ENCODE peak calls at places on chromosomes 2 and 18, in six cellular contexts. One of them, this sample, is unnamed.

GRCh38 chr2:68163641-68164040 is 6.0 kb downstream of the PNO1 start:
- DNase-seq in ovary: no peak
- DNase-seq in GM13977: no peak
- DNase-seq in HFFc6: no peak
- DNase-seq in choroid plexus epithelial cell: no peak
- DNase-seq in sigmoid colon: no peak
- DNase-seq in this sample: no peak

GRCh38 chr2:97868986-97869721 is 126.6 kb downstream of the TMEM131 start:
- DNase-seq in sigmoid colon: no peak
- DNase-seq in GM13977: no peak
- DNase-seq in ovary: no peak
- DNase-seq in choroid plexus epithelial cell: peak
- DNase-seq in HFFc6: peak
- DNase-seq in this sample: peak

GRCh38 chr2:239158641-239159475 is 242.0 kb downstream of the HDAC4 start:
- DNase-seq in choroid plexus epithelial cell: no peak
- DNase-seq in sigmoid colon: peak
- DNase-seq in HFFc6: no peak
- DNase-seq in ovary: peak
- DNase-seq in GM13977: no peak
- DNase-seq in this sample: no peak

GRCh38 chr18:12403601-12404506 is 3.9 kb upstream of the PRELID3A start:
- DNase-seq in sigmoid colon: no peak
- DNase-seq in choroid plexus epithelial cell: peak
- DNase-seq in ovary: no peak
- DNase-seq in GM13977: peak
- DNase-seq in HFFc6: peak
- DNase-seq in this sample: peak

GRCh38 chr2:19299032-19299431 is 59.4 kb downstream of the OSR1 start:
- DNase-seq in sigmoid colon: no peak
- DNase-seq in ovary: no peak
- DNase-seq in GM13977: no peak
- DNase-seq in choroid plexus epithelial cell: peak
- DNase-seq in HFFc6: no peak
- DNase-seq in this sample: no peak

GRCh38 chr2:27096748-27097297 is 10.3 kb downstream of the KHK start:
- DNase-seq in ovary: no peak
- DNase-seq in HFFc6: no peak
- DNase-seq in choroid plexus epithelial cell: no peak
- DNase-seq in sigmoid colon: no peak
- DNase-seq in GM13977: no peak
- DNase-seq in this sample: no peak

GRCh38 chr2:215397632-215398341 is 38.1 kb downstream of the FN1 start:
- DNase-seq in choroid plexus epithelial cell: peak
- DNase-seq in ovary: no peak
- DNase-seq in GM13977: no peak
- DNase-seq in HFFc6: no peak
- DNase-seq in sigmoid colon: no peak
- DNase-seq in this sample: no peak

GRCh38 chr2:196537311-196537710 is 102.2 kb upstream of the CCDC150 start:
- DNase-seq in ovary: no peak
- DNase-seq in HFFc6: no peak
- DNase-seq in choroid plexus epithelial cell: no peak
- DNase-seq in GM13977: no peak
- DNase-seq in sigmoid colon: no peak
- DNase-seq in this sample: no peak

GRCh38 chr2:89833116-89833779 is 1141.8 kb downstream of the RPIA start:
- DNase-seq in sigmoid colon: no peak
- DNase-seq in ovary: no peak
- DNase-seq in HFFc6: peak
- DNase-seq in GM13977: no peak
- DNase-seq in choroid plexus epithelial cell: no peak
- DNase-seq in this sample: peak

GRCh38 chr2:135850811-135851668 is 14.1 kb upstream of the LCT start:
- DNase-seq in choroid plexus epithelial cell: no peak
- DNase-seq in GM13977: no peak
- DNase-seq in sigmoid colon: no peak
- DNase-seq in ovary: no peak
- DNase-seq in HFFc6: no peak
- DNase-seq in this sample: no peak

GRCh38 chr18:36158261-36158867 is 28.7 kb downstream of the ELP2 start:
- DNase-seq in choroid plexus epithelial cell: peak
- DNase-seq in ovary: no peak
- DNase-seq in GM13977: no peak
- DNase-seq in sigmoid colon: no peak
- DNase-seq in HFFc6: peak
- DNase-seq in this sample: peak

GRCh38 chr18:55511277-55511676 is 76.7 kb downstream of the TCF4 start:
- DNase-seq in choroid plexus epithelial cell: no peak
- DNase-seq in ovary: no peak
- DNase-seq in HFFc6: no peak
- DNase-seq in GM13977: no peak
- DNase-seq in sigmoid colon: no peak
- DNase-seq in this sample: no peak

GRCh38 chr18:62925031-62925688 is 209.8 kb downstream of the PHLPP1 start:
- DNase-seq in HFFc6: peak
- DNase-seq in ovary: no peak
- DNase-seq in GM13977: no peak
- DNase-seq in sigmoid colon: no peak
- DNase-seq in choroid plexus epithelial cell: no peak
- DNase-seq in this sample: no peak

GRCh38 chr2:205633994-205634393 is 48.3 kb upstream of the NRP2 start:
- DNase-seq in ovary: no peak
- DNase-seq in choroid plexus epithelial cell: peak
- DNase-seq in HFFc6: no peak
- DNase-seq in GM13977: no peak
- DNase-seq in sigmoid colon: no peak
- DNase-seq in this sample: peak

GRCh38 chr2:85619617-85620016 is 3.6 kb downstream of the USP39 start:
- DNase-seq in GM13977: no peak
- DNase-seq in choroid plexus epithelial cell: no peak
- DNase-seq in ovary: no peak
- DNase-seq in HFFc6: no peak
- DNase-seq in sigmoid colon: no peak
- DNase-seq in this sample: no peak

GRCh38 chr18:25662247-25662646 is 310.3 kb upstream of the ZNF521 start:
- DNase-seq in GM13977: no peak
- DNase-seq in ovary: no peak
- DNase-seq in HFFc6: no peak
- DNase-seq in choroid plexus epithelial cell: peak
- DNase-seq in sigmoid colon: no peak
- DNase-seq in this sample: no peak

GRCh38 chr2:225566798-225567197 is 167.3 kb downstream of the NYAP2 start:
- DNase-seq in GM13977: no peak
- DNase-seq in HFFc6: no peak
- DNase-seq in sigmoid colon: no peak
- DNase-seq in choroid plexus epithelial cell: peak
- DNase-seq in ovary: no peak
- DNase-seq in this sample: no peak

GRCh38 chr2:211408485-211408884 is 852.1 kb downstream of the CPS1 start:
- DNase-seq in HFFc6: no peak
- DNase-seq in ovary: no peak
- DNase-seq in sigmoid colon: no peak
- DNase-seq in GM13977: no peak
- DNase-seq in choroid plexus epithelial cell: peak
- DNase-seq in this sample: peak

GRCh38 chr18:25646971-25647370 is 295.0 kb upstream of the ZNF521 start:
- DNase-seq in GM13977: no peak
- DNase-seq in ovary: no peak
- DNase-seq in sigmoid colon: no peak
- DNase-seq in HFFc6: peak
- DNase-seq in choroid plexus epithelial cell: peak
- DNase-seq in this sample: peak

GRCh38 chr2:86441789-86442641 is 844 bp downstream of the KDM3A start:
- DNase-seq in sigmoid colon: peak
- DNase-seq in ovary: peak
- DNase-seq in GM13977: peak
- DNase-seq in HFFc6: peak
- DNase-seq in choroid plexus epithelial cell: peak
- DNase-seq in this sample: peak

GRCh38 chr2:20596193-20596972 is 54.5 kb downstream of the HS1BP3 start:
- DNase-seq in HFFc6: no peak
- DNase-seq in ovary: no peak
- DNase-seq in choroid plexus epithelial cell: no peak
- DNase-seq in sigmoid colon: no peak
- DNase-seq in GM13977: no peak
- DNase-seq in this sample: no peak

GRCh38 chr2:40859617-40860016 is 407.7 kb upstream of the SLC8A1 start:
- DNase-seq in sigmoid colon: no peak
- DNase-seq in HFFc6: no peak
- DNase-seq in choroid plexus epithelial cell: no peak
- DNase-seq in GM13977: no peak
- DNase-seq in ovary: no peak
- DNase-seq in this sample: no peak

GRCh38 chr18:31512203-31512764 is 14.3 kb downstream of the DSG2 start:
- DNase-seq in choroid plexus epithelial cell: peak
- DNase-seq in HFFc6: no peak
- DNase-seq in sigmoid colon: no peak
- DNase-seq in ovary: no peak
- DNase-seq in GM13977: no peak
- DNase-seq in this sample: peak

GRCh38 chr2:28400434-28400833 is 7.8 kb downstream of the FOSL2 start:
- DNase-seq in GM13977: no peak
- DNase-seq in sigmoid colon: no peak
- DNase-seq in ovary: no peak
- DNase-seq in HFFc6: no peak
- DNase-seq in choroid plexus epithelial cell: no peak
- DNase-seq in this sample: no peak

GRCh38 chr18:59719533-59720325 is 22.5 kb upstream of the CCBE1 start:
- DNase-seq in GM13977: no peak
- DNase-seq in sigmoid colon: no peak
- DNase-seq in HFFc6: peak
- DNase-seq in choroid plexus epithelial cell: peak
- DNase-seq in ovary: no peak
- DNase-seq in this sample: peak

GRCh38 chr2:2527162-2527561 is 196.1 kb upstream of the MYT1L start:
- DNase-seq in GM13977: no peak
- DNase-seq in choroid plexus epithelial cell: no peak
- DNase-seq in HFFc6: no peak
- DNase-seq in ovary: no peak
- DNase-seq in sigmoid colon: peak
- DNase-seq in this sample: no peak

GRCh38 chr2:30026091-30027055 is 105.0 kb upstream of the ALK start:
- DNase-seq in ovary: peak
- DNase-seq in HFFc6: peak
- DNase-seq in GM13977: peak
- DNase-seq in sigmoid colon: no peak
- DNase-seq in choroid plexus epithelial cell: peak
- DNase-seq in this sample: peak

GRCh38 chr2:28367667-28368416 is 24.8 kb upstream of the FOSL2 start:
- DNase-seq in choroid plexus epithelial cell: no peak
- DNase-seq in sigmoid colon: no peak
- DNase-seq in ovary: no peak
- DNase-seq in HFFc6: no peak
- DNase-seq in GM13977: no peak
- DNase-seq in this sample: no peak

GRCh38 chr2:66095820-66096219 is 339.1 kb upstream of the MEIS1 start:
- DNase-seq in GM13977: no peak
- DNase-seq in choroid plexus epithelial cell: no peak
- DNase-seq in HFFc6: no peak
- DNase-seq in sigmoid colon: no peak
- DNase-seq in ovary: no peak
- DNase-seq in this sample: no peak
- TF ChIP-seq CTCF in GM13977: no peak
- TF ChIP-seq CTCF in choroid plexus epithelial cell: no peak
- TF ChIP-seq CTCF in HFFc6: no peak
- TF ChIP-seq CTCF in sigmoid colon: no peak
- TF ChIP-seq CTCF in ovary: no peak
- TF ChIP-seq CTCF in this sample: no peak

GRCh38 chr2:121479882-121480522 is 50.7 kb upstream of the RNU4ATAC start:
- DNase-seq in ovary: no peak
- DNase-seq in GM13977: no peak
- DNase-seq in HFFc6: no peak
- DNase-seq in choroid plexus epithelial cell: peak
- DNase-seq in sigmoid colon: no peak
- DNase-seq in this sample: peak
- TF ChIP-seq CTCF in ovary: no peak
- TF ChIP-seq CTCF in GM13977: no peak
- TF ChIP-seq CTCF in HFFc6: peak
- TF ChIP-seq CTCF in choroid plexus epithelial cell: peak
- TF ChIP-seq CTCF in sigmoid colon: no peak
- TF ChIP-seq CTCF in this sample: peak

GRCh38 chr18:34647251-34647650 is 62.8 kb upstream of the DTNA start:
- DNase-seq in HFFc6: no peak
- DNase-seq in sigmoid colon: no peak
- DNase-seq in GM13977: no peak
- DNase-seq in ovary: no peak
- DNase-seq in choroid plexus epithelial cell: no peak
- DNase-seq in this sample: no peak
- TF ChIP-seq CTCF in HFFc6: no peak
- TF ChIP-seq CTCF in sigmoid colon: no peak
- TF ChIP-seq CTCF in GM13977: no peak
- TF ChIP-seq CTCF in ovary: no peak
- TF ChIP-seq CTCF in choroid plexus epithelial cell: no peak
- TF ChIP-seq CTCF in this sample: no peak

DNA sequence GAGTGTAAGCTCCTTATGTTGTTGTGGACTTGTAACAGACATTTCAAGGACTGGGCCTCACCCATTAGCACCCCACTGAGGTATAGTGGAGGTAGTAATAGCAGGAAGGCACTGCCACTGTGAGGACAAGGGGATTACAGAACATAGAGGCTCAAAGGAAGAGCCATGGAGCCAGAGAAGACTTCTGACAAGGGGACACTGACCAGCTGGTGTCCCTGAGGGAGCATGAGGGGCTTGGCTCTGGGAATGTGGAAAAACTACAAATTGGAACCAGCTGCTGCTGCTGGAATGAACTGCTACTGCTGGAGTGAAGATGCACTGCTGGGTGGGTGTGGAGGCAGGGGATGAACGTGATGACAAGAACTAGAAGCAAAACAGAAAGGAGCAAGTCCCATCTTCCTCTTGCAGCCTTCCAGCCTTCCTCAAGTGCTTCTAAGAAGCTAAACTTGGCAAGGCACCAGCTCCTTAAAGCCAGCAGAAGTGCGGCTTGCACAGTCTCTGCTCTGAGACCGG is 167.3 kb upstream of the NOSTRIN start:
- DNase-seq in GM13977: no peak
- DNase-seq in choroid plexus epithelial cell: peak
- DNase-seq in ovary: peak
- DNase-seq in sigmoid colon: peak
- DNase-seq in HFFc6: no peak
- DNase-seq in this sample: peak
- TF ChIP-seq CTCF in GM13977: no peak
- TF ChIP-seq CTCF in choroid plexus epithelial cell: no peak
- TF ChIP-seq CTCF in ovary: no peak
- TF ChIP-seq CTCF in sigmoid colon: no peak
- TF ChIP-seq CTCF in HFFc6: no peak
- TF ChIP-seq CTCF in this sample: no peak

DNA sequence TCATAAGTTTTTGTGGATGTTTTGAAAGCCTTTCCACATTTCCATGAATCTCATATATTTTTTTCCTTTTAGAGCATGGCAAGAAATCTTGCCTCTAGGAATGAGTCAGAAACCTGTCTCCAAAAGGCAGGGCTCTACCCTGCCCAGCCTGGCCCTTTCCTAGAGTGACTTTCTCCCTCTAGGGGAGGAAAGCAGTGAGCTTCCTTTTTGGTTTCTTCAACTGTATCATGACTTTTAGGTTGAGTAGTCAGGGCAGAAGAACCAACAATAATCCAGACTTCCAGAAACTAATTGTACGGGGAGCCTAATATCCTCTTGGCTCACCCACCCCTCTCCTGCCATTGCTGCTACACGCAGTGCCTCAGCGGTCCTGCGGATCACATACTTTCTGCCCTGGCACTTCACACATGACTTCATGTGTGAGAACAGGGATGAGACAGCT is 300.3 kb downstream of the AGPS start:
- DNase-seq in GM13977: no peak
- DNase-seq in choroid plexus epithelial cell: no peak
- DNase-seq in sigmoid colon: no peak
- DNase-seq in HFFc6: peak
- DNase-seq in ovary: no peak
- DNase-seq in this sample: no peak
- TF ChIP-seq CTCF in GM13977: no peak
- TF ChIP-seq CTCF in choroid plexus epithelial cell: no peak
- TF ChIP-seq CTCF in sigmoid colon: no peak
- TF ChIP-seq CTCF in HFFc6: peak
- TF ChIP-seq CTCF in ovary: no peak
- TF ChIP-seq CTCF in this sample: no peak